ENCODE peak calls at places on chromosomes 7 and 10, in four cellular contexts. R, E, A and Z are unnamed samples.

GRCh38 chr10:35335133-35335532 is 1.2 kb upstream of the CCNY start:
- DNase-seq in A (no peak), E (no peak), R (no peak), Z (no peak)

GRCh38 chr10:125000366-125001312 is 58.7 kb downstream of the ZRANB1 start:
- DNase-seq in R (no peak), A (no peak), E (no peak), Z (no peak)

GRCh38 chr10:5482016-5482415 is 17.4 kb downstream of the CALML5 start:
- DNase-seq in R (no peak), A (no peak), E (no peak), Z (no peak)

GRCh38 chr10:124703778-124704427 is 40.3 kb downstream of the FAM53B start:
- DNase-seq in E (no peak), R (no peak), A (no peak), Z (no peak)

GRCh38 chr7:77266162-77266807 is 66.7 kb upstream of the FGL2 start:
- DNase-seq in R (peak; percentile 36), A (no peak), E (no peak), Z (no peak)

GRCh38 chr7:79407351-79407750 is 46.1 kb downstream of the MAGI2 start:
- DNase-seq in A (no peak), R (no peak), E (no peak), Z (no peak)

GRCh38 chr10:1201010-1201807 is 145.0 kb downstream of the WDR37 start:
- DNase-seq in A (no peak), E (no peak), R (no peak), Z (no peak)

GRCh38 chr10:100655760-100656421 is 89.5 kb upstream of the PAX2 start:
- DNase-seq in E (no peak), A (no peak), R (peak; percentile 37), Z (no peak)

GRCh38 chr7:76063525-76063924 is 15.6 kb downstream of the MDH2 start:
- DNase-seq in E (peak; percentile 30), R (no peak), A (no peak), Z (no peak)

GRCh38 chr10:71161429-71161828 is 50.9 kb upstream of the UNC5B start:
- DNase-seq in R (no peak), A (no peak), E (peak; percentile 37), Z (peak; percentile 25)

GRCh38 chr7:117896339-117896738 is 23.1 kb upstream of the CTTNBP2 start:
- DNase-seq in A (no peak), E (no peak), R (no peak), Z (no peak)